ENCODE peak calls at places on chromosomes 6 and 20, in four cellular contexts. One of them, this sample, is unnamed.
A peak's percentile ranks its signal among the peaks of the same experiment; 100 is the strongest.

GRCh38 chr6:163900570-163900969 is 486.1 kb downstream of the QKI start:
- DNase-seq in ascending aorta: no peak
- DNase-seq in Panc1: no peak
- DNase-seq in RWPE1: no peak
- DNase-seq in this sample: no peak

GRCh38 chr6:155026366-155027045 is 31.4 kb downstream of the TIAM2 start:
- DNase-seq in Panc1: peak; percentile 73
- DNase-seq in ascending aorta: peak; percentile 49
- DNase-seq in RWPE1: peak; percentile 90
- DNase-seq in this sample: peak; percentile 74

GRCh38 chr6:119170427-119171407 is 92.3 kb upstream of the FAM184A start:
- DNase-seq in RWPE1: no peak
- DNase-seq in ascending aorta: no peak
- DNase-seq in Panc1: no peak
- DNase-seq in this sample: no peak

GRCh38 chr6:110682460-110682853 is 132.8 kb downstream of the CDK19 start:
- DNase-seq in ascending aorta: no peak
- DNase-seq in Panc1: peak; percentile 92
- DNase-seq in RWPE1: peak; percentile 52
- DNase-seq in this sample: peak; percentile 83

GRCh38 chr6:408599-409102 is 17.1 kb downstream of the IRF4 start:
- DNase-seq in ascending aorta: no peak
- DNase-seq in RWPE1: no peak
- DNase-seq in Panc1: no peak
- DNase-seq in this sample: peak; percentile 55

GRCh38 chr6:161011509-161012480 is 20.2 kb downstream of the MAP3K4 start:
- DNase-seq in RWPE1: no peak
- DNase-seq in ascending aorta: no peak
- DNase-seq in Panc1: no peak
- DNase-seq in this sample: no peak

GRCh38 chr20:31593221-31594001 is 11.7 kb upstream of the ID1 start:
- DNase-seq in Panc1: peak; percentile 99
- DNase-seq in ascending aorta: no peak
- DNase-seq in RWPE1: peak; percentile 99
- DNase-seq in this sample: peak; percentile 96

GRCh38 chr6:151254451-151255081 is 14.8 kb downstream of the AKAP12 start:
- DNase-seq in RWPE1: no peak
- DNase-seq in Panc1: no peak
- DNase-seq in ascending aorta: no peak
- DNase-seq in this sample: peak; percentile 11

GRCh38 chr6:6678811-6679210 is 90.3 kb downstream of the LY86 start:
- DNase-seq in ascending aorta: no peak
- DNase-seq in RWPE1: no peak
- DNase-seq in Panc1: no peak
- DNase-seq in this sample: no peak

GRCh38 chr6:15506066-15506465 is 156.8 kb downstream of the DTNBP1 start:
- DNase-seq in ascending aorta: no peak
- DNase-seq in RWPE1: no peak
- DNase-seq in Panc1: no peak
- DNase-seq in this sample: no peak
- H3K27ac ChIP-seq in ascending aorta: no peak overlapping the region
- H3K27ac ChIP-seq in RWPE1: no peak overlapping the region
- H3K27ac ChIP-seq in Panc1: no peak overlapping the region
- H3K27ac ChIP-seq in this sample: no peak overlapping the region

DNA sequence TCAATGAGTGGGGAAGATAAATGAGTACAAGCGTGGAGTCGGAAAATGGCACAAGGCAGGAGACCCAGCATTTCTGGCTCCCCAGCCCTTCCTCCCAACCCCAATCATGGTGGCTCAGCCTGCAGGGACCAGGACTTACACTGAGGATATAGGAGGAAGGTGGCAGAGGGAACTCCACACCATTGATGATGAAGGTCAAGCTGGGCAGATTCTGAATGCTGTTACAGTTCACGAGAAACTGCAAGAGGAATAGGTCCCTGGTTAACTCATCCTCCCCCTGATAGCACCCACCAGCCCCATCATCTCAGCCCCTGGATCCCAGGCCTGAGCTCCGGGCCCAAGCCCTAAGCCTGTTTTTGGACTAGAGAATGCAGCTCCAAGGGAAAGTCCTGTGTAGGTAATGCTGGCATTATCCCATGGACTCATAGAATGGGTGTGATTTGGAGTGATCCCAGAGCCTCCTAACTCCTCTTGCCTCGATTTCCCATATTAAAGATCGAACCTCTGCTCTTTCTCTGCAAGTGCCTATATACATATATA is 2.3 kb upstream of the TFEB start:
- DNase-seq in Panc1: no peak
- DNase-seq in RWPE1: no peak
- DNase-seq in ascending aorta: no peak
- DNase-seq in this sample: no peak
- H3K27ac ChIP-seq in Panc1: no peak overlapping the region
- H3K27ac ChIP-seq in RWPE1: no peak overlapping the region
- H3K27ac ChIP-seq in ascending aorta: no peak overlapping the region
- H3K27ac ChIP-seq in this sample: no peak overlapping the region

GRCh38 chr6:41699063-41699462 is 36.3 kb downstream of the TFEB start:
- DNase-seq in ascending aorta: no peak
- DNase-seq in Panc1: no peak
- DNase-seq in RWPE1: no peak
- DNase-seq in this sample: no peak
- H3K27ac ChIP-seq in ascending aorta: no peak overlapping the region
- H3K27ac ChIP-seq in Panc1: no peak overlapping the region
- H3K27ac ChIP-seq in RWPE1: peak overlapping the region; percentile 46
- H3K27ac ChIP-seq in this sample: no peak overlapping the region

GRCh38 chr6:33622456-33623431 is 1.6 kb downstream of the ITPR3 start:
- DNase-seq in ascending aorta: no peak
- DNase-seq in Panc1: no peak
- DNase-seq in RWPE1: no peak
- DNase-seq in this sample: no peak
- H3K27ac ChIP-seq in ascending aorta: peak overlapping the region; percentile 22
- H3K27ac ChIP-seq in Panc1: peak overlapping the region; percentile 87
- H3K27ac ChIP-seq in RWPE1: peak overlapping the region; percentile 98
- H3K27ac ChIP-seq in this sample: peak overlapping the region; percentile 99

GRCh38 chr6:90003069-90003800 is 109.0 kb downstream of the GJA10 start:
- DNase-seq in Panc1: no peak
- DNase-seq in RWPE1: peak; percentile 45
- DNase-seq in ascending aorta: no peak
- DNase-seq in this sample: no peak

GRCh38 chr6:89999154-89999553 is 104.9 kb downstream of the GJA10 start:
- DNase-seq in Panc1: no peak
- DNase-seq in ascending aorta: no peak
- DNase-seq in RWPE1: peak; percentile 90
- DNase-seq in this sample: no peak

GRCh38 chr6:89997456-89998445 is 103.5 kb downstream of the GJA10 start:
- DNase-seq in Panc1: no peak
- DNase-seq in RWPE1: no peak
- DNase-seq in ascending aorta: no peak
- DNase-seq in this sample: no peak

GRCh38 chr6:90000864-90001731 is 106.8 kb downstream of the GJA10 start:
- DNase-seq in RWPE1: peak; percentile 26
- DNase-seq in ascending aorta: no peak
- DNase-seq in Panc1: no peak
- DNase-seq in this sample: no peak

DNA sequence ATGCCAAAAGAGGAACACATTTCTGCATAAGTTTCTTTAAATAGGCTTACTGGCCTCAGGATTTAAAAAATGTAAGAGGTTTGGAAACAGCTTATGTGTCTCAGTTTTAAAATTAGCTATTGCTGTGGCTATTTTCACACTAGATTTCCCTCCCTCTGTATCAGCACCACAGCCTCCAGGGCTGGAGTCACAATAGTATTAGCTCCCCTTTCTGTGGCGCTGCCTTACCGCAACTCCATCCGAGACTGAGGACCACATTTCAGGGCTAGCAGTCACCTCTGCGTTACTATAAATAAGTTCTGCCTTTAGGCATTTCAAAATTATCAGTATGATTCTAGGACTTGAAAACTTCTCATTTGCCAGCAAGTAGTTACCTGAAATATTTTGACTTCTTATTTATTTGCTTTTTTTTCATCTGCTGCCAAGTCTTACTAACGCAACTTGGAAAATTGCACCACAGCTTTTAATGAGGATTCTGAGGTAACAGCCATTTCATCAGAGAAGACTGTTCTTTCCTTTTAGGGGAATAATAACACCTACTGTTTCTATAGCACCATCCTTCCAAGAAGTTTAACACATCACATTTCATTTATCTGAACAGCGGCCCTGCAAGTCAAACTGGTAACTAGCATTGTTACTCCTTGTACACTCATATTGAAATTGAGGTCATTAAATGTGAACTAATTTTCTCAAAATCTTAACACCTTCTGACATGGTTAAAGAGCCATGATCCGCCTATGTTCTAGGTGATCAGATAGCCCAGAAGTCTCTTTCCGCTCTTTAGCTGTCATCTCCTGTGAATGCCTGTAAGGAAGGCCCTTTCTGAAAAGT is 105.9 kb downstream of the GJA10 start:
- DNase-seq in Panc1: no peak
- DNase-seq in RWPE1: no peak
- DNase-seq in ascending aorta: no peak
- DNase-seq in this sample: no peak
- H3K27ac ChIP-seq in Panc1: no peak overlapping the region
- H3K27ac ChIP-seq in RWPE1: no peak overlapping the region
- H3K27ac ChIP-seq in ascending aorta: peak overlapping the region; percentile 62
- H3K27ac ChIP-seq in this sample: no peak overlapping the region

GRCh38 chr20:56805313-56805712 is 176.2 kb downstream of the TFAP2C start:
- DNase-seq in Panc1: no peak
- DNase-seq in ascending aorta: no peak
- DNase-seq in RWPE1: no peak
- DNase-seq in this sample: no peak
- H3K27ac ChIP-seq in Panc1: no peak overlapping the region
- H3K27ac ChIP-seq in ascending aorta: no peak overlapping the region
- H3K27ac ChIP-seq in RWPE1: no peak overlapping the region
- H3K27ac ChIP-seq in this sample: no peak overlapping the region

DNA sequence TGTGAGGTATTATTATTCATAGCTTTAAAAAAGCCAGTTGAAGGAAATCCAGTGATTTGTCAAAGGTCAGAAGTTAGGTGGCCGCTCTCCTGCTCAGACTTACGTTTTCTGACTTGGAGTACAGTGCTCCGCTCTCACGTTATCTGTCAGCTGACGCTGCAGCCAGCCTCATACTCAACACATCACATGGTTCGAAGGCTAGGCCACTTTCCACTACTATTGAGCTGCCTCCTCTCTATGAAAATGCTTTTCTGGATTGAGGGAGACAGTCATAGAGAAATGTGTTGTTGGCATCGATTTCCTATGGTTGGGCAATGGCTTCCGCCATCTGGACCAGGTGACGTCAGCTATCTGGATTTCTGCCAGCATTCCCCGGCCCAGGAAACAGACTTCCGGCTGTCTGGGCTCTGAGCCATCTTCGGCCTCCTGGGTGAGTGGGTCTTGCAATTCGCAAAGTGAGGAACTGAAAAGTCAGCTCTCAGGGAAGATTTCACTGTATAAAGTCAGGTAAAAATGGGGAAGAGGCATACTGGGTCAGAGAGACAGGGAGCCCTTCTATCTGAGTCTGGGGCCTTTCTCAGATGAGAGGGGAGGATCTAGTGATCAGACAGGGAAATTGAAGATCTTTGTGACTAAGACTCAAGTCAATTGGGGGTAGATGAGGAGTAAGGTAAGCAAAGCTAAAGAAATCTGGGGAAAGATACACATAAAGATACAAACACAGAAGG is 37.5 kb upstream of the IER3 start:
- DNase-seq in RWPE1: peak; percentile 88
- DNase-seq in ascending aorta: peak; percentile 83
- DNase-seq in Panc1: peak; percentile 98
- DNase-seq in this sample: peak; percentile 58
- H3K27ac ChIP-seq in RWPE1: peak overlapping the region; percentile 99
- H3K27ac ChIP-seq in ascending aorta: peak overlapping the region; percentile 90
- H3K27ac ChIP-seq in Panc1: peak overlapping the region; percentile 90
- H3K27ac ChIP-seq in this sample: peak overlapping the region; percentile 97

DNA sequence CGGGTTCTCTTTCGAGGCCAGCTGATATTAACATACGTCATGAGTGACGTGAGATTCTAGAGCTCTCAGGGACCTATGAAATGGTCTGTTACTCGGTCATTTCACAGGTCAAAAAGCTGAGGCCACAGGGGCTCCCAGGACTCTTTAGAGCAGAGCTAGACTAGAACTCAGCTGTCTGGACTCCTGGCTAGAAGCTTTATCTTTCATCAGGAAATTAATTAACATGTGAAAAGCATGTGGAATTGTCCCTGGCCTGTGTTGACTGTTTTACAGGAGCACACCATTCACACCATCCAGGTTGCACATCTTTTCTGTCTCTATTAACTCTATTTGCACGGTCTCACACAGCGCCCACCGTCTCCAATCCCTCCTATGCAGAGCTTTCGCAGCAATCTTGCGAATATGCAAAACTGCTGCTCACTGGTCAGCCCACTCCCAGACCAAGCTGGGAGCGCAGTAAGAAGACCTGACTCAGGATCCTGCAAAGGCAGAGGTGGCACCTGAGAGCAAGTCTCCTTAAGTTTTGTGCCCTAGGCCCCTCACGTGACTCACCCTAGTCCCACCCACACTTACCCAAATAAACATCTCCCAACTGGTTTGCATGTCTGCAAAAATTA is 522.5 kb downstream of the CD83 start:
- DNase-seq in Panc1: no peak
- DNase-seq in ascending aorta: no peak
- DNase-seq in RWPE1: no peak
- DNase-seq in this sample: no peak
- H3K27ac ChIP-seq in Panc1: no peak overlapping the region
- H3K27ac ChIP-seq in ascending aorta: no peak overlapping the region
- H3K27ac ChIP-seq in RWPE1: no peak overlapping the region
- H3K27ac ChIP-seq in this sample: no peak overlapping the region

GRCh38 chr6:33747823-33748222 is 1.1 kb upstream of the IP6K3 start:
- DNase-seq in Panc1: no peak
- DNase-seq in RWPE1: no peak
- DNase-seq in ascending aorta: no peak
- DNase-seq in this sample: no peak
- H3K27ac ChIP-seq in Panc1: no peak overlapping the region
- H3K27ac ChIP-seq in RWPE1: peak overlapping the region; percentile 93
- H3K27ac ChIP-seq in ascending aorta: no peak overlapping the region
- H3K27ac ChIP-seq in this sample: no peak overlapping the region

GRCh38 chr6:111683126-111683525 is 77.4 kb upstream of the TRAF3IP2 start:
- DNase-seq in RWPE1: no peak
- DNase-seq in ascending aorta: no peak
- DNase-seq in Panc1: no peak
- DNase-seq in this sample: no peak
- H3K27ac ChIP-seq in RWPE1: no peak overlapping the region
- H3K27ac ChIP-seq in ascending aorta: peak overlapping the region; percentile 82
- H3K27ac ChIP-seq in Panc1: no peak overlapping the region
- H3K27ac ChIP-seq in this sample: no peak overlapping the region